ENCODE peak calls at places on chromosomes 16 and 17, in nine cellular contexts. U, F, R, E, V, T, K, M and C are unnamed samples.

GRCh38 chr17:65583921-65584603 is 22.6 kb upstream of the AXIN2 start:
- DNase-seq in U (no peak), F (peak; percentile 34), R (no peak), E (no peak), V (no peak), T (no peak), K (no peak), M (no peak), C (no peak)

GRCh38 chr17:58614854-58615409 is 76.9 kb downstream of the TEX14 start:
- DNase-seq in U (no peak), F (no peak), R (no peak), E (no peak), V (no peak), T (peak; percentile 5), K (no peak), M (no peak), C (no peak)

GRCh38 chr16:27238016-27238587 is 30.5 kb downstream of the NSMCE1 start:
- DNase-seq in U (no peak), F (no peak), R (no peak), E (peak; percentile 71), V (peak; percentile 62), T (no peak), K (no peak), M (no peak), C (no peak)

GRCh38 chr17:54493691-54494090 is 407.0 kb upstream of the TOM1L1 start:
- DNase-seq in U (no peak), F (no peak), R (no peak), E (no peak), V (no peak), T (no peak), K (no peak), M (no peak), C (no peak)

GRCh38 chr16:11576427-11577289 is 10.1 kb downstream of the LITAF start:
- DNase-seq in U (no peak), F (peak; percentile 7), R (no peak), E (no peak), V (no peak), T (no peak), K (no peak), M (no peak), C (no peak)

GRCh38 chr16:48164907-48165715 is 9.3 kb upstream of the ABCC12 start:
- DNase-seq in U (peak; percentile 13), F (peak; percentile 75), R (peak; percentile 48), E (peak; percentile 80), V (peak; percentile 64), T (peak; percentile 71), K (peak; percentile 79), M (peak; percentile 74), C (peak; percentile 94)

GRCh38 chr17:83015511-83015910 is 63.9 kb upstream of the METRNL start:
- DNase-seq in U (no peak), F (no peak), R (no peak), E (no peak), V (no peak), T (no peak), K (no peak), M (no peak), C (no peak)

GRCh38 chr17:17119533-17119932 is 77.3 kb downstream of the MPRIP start:
- DNase-seq in U (peak; percentile 30), F (no peak), R (peak; percentile 37), E (peak; percentile 83), V (no peak), T (peak; percentile 31), K (no peak), M (no peak), C (peak; percentile 89)

GRCh38 chr17:39533891-39534290 is 72.6 kb downstream of the CDK12 start:
- DNase-seq in U (no peak), F (no peak), R (no peak), E (no peak), V (no peak), T (no peak), K (no peak), M (no peak), C (no peak)
- H3K4me3 ChIP-seq in U (no peak overlapping the region), F (no peak overlapping the region), R (no peak overlapping the region), E (no peak overlapping the region), V (no peak overlapping the region), T (no peak overlapping the region), K (no peak overlapping the region), M (no peak overlapping the region), C (no peak overlapping the region)

GRCh38 chr16:57373117-57373947 is 1.0 kb downstream of the CX3CL1 start:
- DNase-seq in U (no peak), F (no peak), R (no peak), E (no peak), V (no peak), T (no peak), K (peak; percentile 13), M (no peak), C (no peak)

GRCh38 chr16:57371494-57372371 is 557 bp upstream of the CX3CL1 start:
- DNase-seq in U (no peak), F (no peak), R (no peak), E (no peak), V (no peak), T (no peak), K (no peak), M (no peak), C (no peak)

GRCh38 chr16:57374067-57374534 is 1.8 kb downstream of the CX3CL1 start:
- DNase-seq in U (no peak), F (no peak), R (no peak), E (no peak), V (peak; percentile 62), T (peak; percentile 43), K (no peak), M (no peak), C (no peak)

GRCh38 chr16:57376313-57376818 is 4.1 kb downstream of the CX3CL1 start:
- DNase-seq in U (no peak), F (no peak), R (no peak), E (no peak), V (no peak), T (no peak), K (no peak), M (no peak), C (no peak)

DNA sequence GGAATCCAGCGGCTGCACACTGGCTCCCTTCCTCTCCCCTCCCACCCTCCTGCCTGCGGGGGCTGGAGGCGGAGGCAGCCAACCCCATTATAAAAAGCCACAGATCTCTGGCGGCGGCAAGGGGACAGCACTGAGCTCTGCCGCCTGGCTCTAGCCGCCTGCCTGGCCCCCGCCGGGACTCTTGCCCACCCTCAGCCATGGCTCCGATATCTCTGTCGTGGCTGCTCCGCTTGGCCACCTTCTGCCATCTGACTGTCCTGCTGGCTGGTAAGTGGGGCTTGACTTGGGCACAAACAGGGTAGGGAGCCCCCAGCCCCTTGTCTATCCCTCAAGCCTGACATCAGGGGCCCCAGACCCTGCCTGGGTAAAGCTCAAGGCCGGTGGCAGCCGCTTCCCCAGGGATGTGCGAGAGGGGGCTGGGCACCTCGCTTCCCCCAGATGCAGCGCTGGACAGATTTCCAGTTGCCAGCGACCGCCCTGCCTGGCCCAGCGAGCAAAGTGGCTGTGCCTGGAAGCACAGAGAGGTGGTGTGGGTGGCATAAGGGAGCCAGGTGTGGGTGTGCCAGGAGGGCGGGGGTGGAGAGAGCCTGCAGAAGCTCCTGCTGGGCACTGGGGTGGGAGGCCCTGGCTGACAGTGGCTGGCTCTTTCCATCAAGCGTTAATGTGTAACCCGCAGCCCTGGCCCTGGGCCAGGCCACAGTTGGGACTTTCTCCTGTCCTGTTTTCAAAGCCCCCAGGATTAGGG is at the start of gene CX3CL1:
- DNase-seq in U (no peak), F (peak; percentile 60), R (no peak), E (peak; percentile 66), V (peak; percentile 85), T (peak; percentile 64), K (peak; percentile 93), M (peak; percentile 69), C (peak; percentile 55)
- TF ChIP-seq CTCF in U (peak; percentile 13), F (peak; percentile 39), R (no peak), E (no peak), V (peak; percentile 30), T (no peak), K (peak; percentile 38), M (peak; percentile 6), C (peak; percentile 7)

DNA sequence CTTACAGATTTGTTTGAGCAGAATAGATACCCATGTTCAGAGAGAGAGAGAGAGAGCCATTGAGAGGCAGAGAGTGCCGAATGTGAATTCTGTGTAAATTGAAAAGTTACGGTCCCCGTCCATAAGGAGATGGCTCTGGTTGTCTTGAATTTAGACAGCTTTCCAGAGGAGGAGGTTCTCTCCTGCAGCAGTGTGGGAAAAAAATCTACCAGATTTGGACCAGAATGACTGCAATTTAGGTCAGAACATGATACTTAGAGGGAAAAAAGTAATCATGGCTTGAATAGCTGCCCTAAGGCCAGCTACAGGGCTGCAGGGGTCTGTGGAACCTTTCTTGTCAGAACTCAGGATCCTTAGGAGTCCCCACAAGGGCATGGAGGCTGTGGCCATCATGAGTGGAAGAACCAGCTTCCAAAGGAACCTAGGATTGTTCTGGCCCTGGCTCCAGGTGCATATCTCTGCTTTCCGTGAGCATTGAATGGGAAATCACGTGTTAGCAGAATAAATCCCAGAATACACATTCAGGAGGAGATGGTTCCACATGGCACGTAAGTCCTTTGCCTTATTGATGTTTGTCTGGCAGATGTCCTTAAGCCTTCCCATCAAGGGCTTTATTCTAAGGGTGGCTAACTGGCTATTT is 13.0 kb downstream of the PITPNC1 start:
- DNase-seq in U (no peak), F (no peak), R (no peak), E (no peak), V (no peak), T (no peak), K (no peak), M (no peak), C (no peak)
- H3K4me3 ChIP-seq in U (no peak overlapping the region), F (no peak overlapping the region), R (no peak overlapping the region), E (no peak overlapping the region), V (no peak overlapping the region), T (no peak overlapping the region), K (no peak overlapping the region), M (no peak overlapping the region), C (no peak overlapping the region)

GRCh38 chr17:81128774-81129173 is 36.5 kb upstream of the PVALEF start:
- DNase-seq in U (no peak), F (no peak), R (no peak), E (no peak), V (no peak), T (no peak), K (no peak), M (no peak), C (no peak)

GRCh38 chr17:81130385-81131288 is 34.7 kb upstream of the PVALEF start:
- DNase-seq in U (no peak), F (no peak), R (no peak), E (peak; percentile 82), V (no peak), T (no peak), K (peak; percentile 62), M (no peak), C (no peak)

GRCh38 chr17:81128338-81128737 is 37.0 kb upstream of the PVALEF start:
- DNase-seq in U (no peak), F (no peak), R (no peak), E (no peak), V (no peak), T (no peak), K (no peak), M (no peak), C (no peak)

GRCh38 chr17:81129711-81130367 is 35.5 kb upstream of the PVALEF start:
- DNase-seq in U (no peak), F (no peak), R (no peak), E (no peak), V (no peak), T (no peak), K (no peak), M (no peak), C (no peak)

DNA sequence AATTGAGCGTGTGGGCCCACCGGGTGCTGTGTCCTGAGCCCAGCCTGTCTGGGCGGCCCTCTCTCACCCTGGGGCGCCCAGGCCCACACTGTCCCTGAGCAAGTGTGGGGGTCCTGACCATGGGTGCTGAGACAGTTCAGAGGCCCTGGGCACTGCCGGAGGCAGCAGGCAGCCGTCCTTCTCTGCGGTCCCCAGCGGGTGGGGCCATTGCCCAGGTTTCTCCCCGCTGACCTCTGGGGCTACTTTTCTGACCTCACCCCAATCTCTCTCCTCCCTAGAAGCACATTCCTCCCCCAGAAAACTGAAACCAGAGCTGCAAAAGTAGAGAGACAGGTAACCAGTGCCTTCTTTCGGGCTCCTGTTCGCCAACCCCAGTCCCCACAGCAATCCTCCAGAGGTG is 36.0 kb upstream of the PVALEF start:
- DNase-seq in U (no peak), F (no peak), R (no peak), E (no peak), V (no peak), T (no peak), K (peak; percentile 50), M (no peak), C (no peak)
- TF ChIP-seq CTCF in U (no peak), F (no peak), R (no peak), E (no peak), V (no peak), T (no peak), K (peak; percentile 45), M (no peak), C (no peak)